ENCODE peak calls at places on chromosomes 4 and X, in ten cellular contexts. One of them, this sample, is unnamed.
A peak's percentile ranks its signal among the peaks of the same experiment; 100 is the strongest.

GRCh38 chr4:90486346-90486745 is 359.2 kb downstream of the CCSER1 start:
- DNase-seq in HCT116: no peak
- DNase-seq in mesenchymal stem cell: no peak
- DNase-seq in aorta: no peak
- DNase-seq in hepatocyte: no peak
- DNase-seq in tibial artery: no peak
- DNase-seq in GM23248: no peak
- DNase-seq in breast epithelium: no peak
- DNase-seq in heart left ventricle: no peak
- DNase-seq in prostate gland: no peak
- DNase-seq in this sample: no peak

GRCh38 chr4:89212666-89213381 is 94.8 kb downstream of the GPRIN3 start:
- DNase-seq in tibial artery: no peak
- DNase-seq in hepatocyte: no peak
- DNase-seq in heart left ventricle: no peak
- DNase-seq in GM23248: peak; percentile 59
- DNase-seq in mesenchymal stem cell: no peak
- DNase-seq in aorta: no peak
- DNase-seq in breast epithelium: no peak
- DNase-seq in prostate gland: no peak
- DNase-seq in HCT116: no peak
- DNase-seq in this sample: no peak

GRCh38 chr4:102525099-102525498 is 23.9 kb downstream of the NFKB1 start:
- DNase-seq in tibial artery: no peak
- DNase-seq in GM23248: peak; percentile 24
- DNase-seq in heart left ventricle: no peak
- DNase-seq in hepatocyte: no peak
- DNase-seq in prostate gland: no peak
- DNase-seq in HCT116: no peak
- DNase-seq in mesenchymal stem cell: peak; percentile 65
- DNase-seq in aorta: no peak
- DNase-seq in breast epithelium: no peak
- DNase-seq in this sample: no peak

GRCh38 chr4:54152846-54153600 is 53.1 kb downstream of the GSX2 start:
- DNase-seq in prostate gland: no peak
- DNase-seq in aorta: no peak
- DNase-seq in hepatocyte: no peak
- DNase-seq in GM23248: peak; percentile 72
- DNase-seq in tibial artery: no peak
- DNase-seq in breast epithelium: peak; percentile 41
- DNase-seq in HCT116: no peak
- DNase-seq in mesenchymal stem cell: peak; percentile 22
- DNase-seq in heart left ventricle: no peak
- DNase-seq in this sample: no peak

GRCh38 chrX:54891573-54891972 is 29.1 kb upstream of the TRO start:
- DNase-seq in heart left ventricle: peak; percentile 22
- DNase-seq in prostate gland: peak; percentile 8
- DNase-seq in tibial artery: no peak
- DNase-seq in hepatocyte: peak; percentile 30
- DNase-seq in GM23248: peak; percentile 52
- DNase-seq in HCT116: peak; percentile 23
- DNase-seq in mesenchymal stem cell: peak; percentile 52
- DNase-seq in breast epithelium: no peak
- DNase-seq in aorta: no peak
- DNase-seq in this sample: peak; percentile 8

GRCh38 chr4:74408639-74409038 is 36.3 kb upstream of the AREG start:
- DNase-seq in HCT116: no peak
- DNase-seq in tibial artery: no peak
- DNase-seq in breast epithelium: no peak
- DNase-seq in prostate gland: no peak
- DNase-seq in aorta: no peak
- DNase-seq in heart left ventricle: no peak
- DNase-seq in hepatocyte: no peak
- DNase-seq in mesenchymal stem cell: peak; percentile 47
- DNase-seq in GM23248: peak; percentile 70
- DNase-seq in this sample: no peak

GRCh38 chr4:96166806-96167205 is 326.9 kb downstream of the PDHA2 start:
- DNase-seq in aorta: no peak
- DNase-seq in mesenchymal stem cell: no peak
- DNase-seq in HCT116: no peak
- DNase-seq in hepatocyte: no peak
- DNase-seq in heart left ventricle: no peak
- DNase-seq in tibial artery: no peak
- DNase-seq in breast epithelium: no peak
- DNase-seq in GM23248: no peak
- DNase-seq in prostate gland: no peak
- DNase-seq in this sample: no peak

GRCh38 chrX:23779025-23779424 is 3.9 kb upstream of the SAT1 start:
- DNase-seq in tibial artery: no peak
- DNase-seq in mesenchymal stem cell: peak; percentile 60
- DNase-seq in GM23248: peak; percentile 84
- DNase-seq in aorta: no peak
- DNase-seq in HCT116: no peak
- DNase-seq in prostate gland: no peak
- DNase-seq in breast epithelium: no peak
- DNase-seq in hepatocyte: no peak
- DNase-seq in heart left ventricle: no peak
- DNase-seq in this sample: peak; percentile 32

GRCh38 chr4:4618846-4619245 is 77.0 kb upstream of the STX18 start:
- DNase-seq in mesenchymal stem cell: no peak
- DNase-seq in hepatocyte: no peak
- DNase-seq in heart left ventricle: no peak
- DNase-seq in GM23248: no peak
- DNase-seq in tibial artery: no peak
- DNase-seq in HCT116: no peak
- DNase-seq in aorta: no peak
- DNase-seq in breast epithelium: no peak
- DNase-seq in prostate gland: no peak
- DNase-seq in this sample: no peak

GRCh38 chrX:72245461-72246089 is 6.7 kb upstream of the ERCC6L start:
- DNase-seq in HCT116: peak; percentile 13
- DNase-seq in GM23248: peak; percentile 68
- DNase-seq in prostate gland: peak; percentile 30
- DNase-seq in heart left ventricle: peak; percentile 62
- DNase-seq in aorta: peak; percentile 55
- DNase-seq in hepatocyte: peak; percentile 56
- DNase-seq in mesenchymal stem cell: peak; percentile 51
- DNase-seq in breast epithelium: peak; percentile 26
- DNase-seq in tibial artery: peak; percentile 24
- DNase-seq in this sample: peak; percentile 86

GRCh38 chrX:20362268-20363002 is 95.7 kb upstream of the RPS6KA3 start:
- DNase-seq in heart left ventricle: no peak
- DNase-seq in GM23248: peak; percentile 77
- DNase-seq in tibial artery: no peak
- DNase-seq in aorta: no peak
- DNase-seq in breast epithelium: no peak
- DNase-seq in mesenchymal stem cell: peak; percentile 53
- DNase-seq in prostate gland: no peak
- DNase-seq in HCT116: no peak
- DNase-seq in hepatocyte: peak; percentile 63
- DNase-seq in this sample: peak; percentile 63

GRCh38 chr4:94221930-94222329 is 14.3 kb downstream of the SMARCAD1 start:
- DNase-seq in breast epithelium: no peak
- DNase-seq in tibial artery: no peak
- DNase-seq in aorta: no peak
- DNase-seq in HCT116: no peak
- DNase-seq in heart left ventricle: no peak
- DNase-seq in hepatocyte: no peak
- DNase-seq in prostate gland: no peak
- DNase-seq in GM23248: no peak
- DNase-seq in mesenchymal stem cell: no peak
- DNase-seq in this sample: no peak

GRCh38 chr4:129143359-129143758 is 47.4 kb downstream of the C4orf33 start:
- DNase-seq in prostate gland: no peak
- DNase-seq in hepatocyte: no peak
- DNase-seq in mesenchymal stem cell: no peak
- DNase-seq in heart left ventricle: no peak
- DNase-seq in breast epithelium: no peak
- DNase-seq in GM23248: no peak
- DNase-seq in tibial artery: no peak
- DNase-seq in HCT116: no peak
- DNase-seq in aorta: no peak
- DNase-seq in this sample: no peak

GRCh38 chr4:8254076-8254475 is 15.5 kb upstream of the HTRA3 start:
- DNase-seq in aorta: no peak
- DNase-seq in prostate gland: peak; percentile 79
- DNase-seq in mesenchymal stem cell: no peak
- DNase-seq in breast epithelium: peak; percentile 77
- DNase-seq in GM23248: no peak
- DNase-seq in hepatocyte: no peak
- DNase-seq in HCT116: no peak
- DNase-seq in heart left ventricle: no peak
- DNase-seq in tibial artery: no peak
- DNase-seq in this sample: no peak
- H3K27ac ChIP-seq in aorta: no peak overlapping the region
- H3K27ac ChIP-seq in prostate gland: no peak overlapping the region
- H3K27ac ChIP-seq in mesenchymal stem cell: no peak overlapping the region
- H3K27ac ChIP-seq in breast epithelium: peak overlapping the region; percentile 25
- H3K27ac ChIP-seq in GM23248: no peak overlapping the region
- H3K27ac ChIP-seq in hepatocyte: no peak overlapping the region
- H3K27ac ChIP-seq in HCT116: no peak overlapping the region
- H3K27ac ChIP-seq in heart left ventricle: no peak overlapping the region
- H3K27ac ChIP-seq in tibial artery: no peak overlapping the region
- H3K27ac ChIP-seq in this sample: no peak overlapping the region

DNA sequence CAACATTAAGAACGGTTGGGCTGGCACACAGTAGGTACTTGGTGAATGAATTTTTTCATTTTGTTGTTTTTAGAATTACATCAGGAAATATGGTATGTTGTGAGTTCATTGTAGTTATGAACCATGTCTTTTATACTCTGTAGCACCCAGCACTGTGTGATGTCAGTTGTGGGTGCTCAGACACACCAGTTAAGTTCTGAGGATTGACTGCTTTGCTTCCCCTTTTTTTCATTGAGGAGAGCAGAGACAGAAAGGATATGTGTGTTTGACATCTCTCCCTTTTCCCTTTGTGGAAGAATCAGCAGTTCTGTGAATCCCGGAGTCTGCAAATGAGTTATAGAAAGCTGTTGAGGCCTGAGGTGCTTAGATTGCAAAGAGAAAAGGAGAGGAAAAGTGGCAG is 13.0 kb downstream of the SMAD1 start:
- DNase-seq in aorta: no peak
- DNase-seq in prostate gland: no peak
- DNase-seq in heart left ventricle: no peak
- DNase-seq in breast epithelium: no peak
- DNase-seq in GM23248: no peak
- DNase-seq in tibial artery: no peak
- DNase-seq in mesenchymal stem cell: no peak
- DNase-seq in hepatocyte: no peak
- DNase-seq in HCT116: no peak
- DNase-seq in this sample: no peak
- H3K4me1 ChIP-seq in aorta: no peaks in the 10 kb centered on the region
- H3K4me1 ChIP-seq in prostate gland: no peaks in the 10 kb centered on the region
- H3K4me1 ChIP-seq in heart left ventricle: peaks cover 45% of the 10 kb centered on the region
- H3K4me1 ChIP-seq in breast epithelium: no peaks in the 10 kb centered on the region
- H3K4me1 ChIP-seq in GM23248: no peaks in the 10 kb centered on the region
- H3K4me1 ChIP-seq in tibial artery: peaks cover 3% of the 10 kb centered on the region
- H3K4me1 ChIP-seq in mesenchymal stem cell: peaks cover 3% of the 10 kb centered on the region
- H3K4me1 ChIP-seq in hepatocyte: no peaks in the 10 kb centered on the region
- H3K4me1 ChIP-seq in HCT116: no peaks in the 10 kb centered on the region
- H3K4me1 ChIP-seq in this sample: no peaks in the 10 kb centered on the region

GRCh38 chr4:2745981-2746806 is 9.9 kb downstream of the TNIP2 start:
- DNase-seq in tibial artery: peak; percentile 56
- DNase-seq in GM23248: peak; percentile 76
- DNase-seq in hepatocyte: peak; percentile 68
- DNase-seq in mesenchymal stem cell: peak; percentile 92
- DNase-seq in aorta: peak; percentile 88
- DNase-seq in heart left ventricle: peak; percentile 68
- DNase-seq in prostate gland: no peak
- DNase-seq in HCT116: no peak
- DNase-seq in breast epithelium: no peak
- DNase-seq in this sample: no peak

GRCh38 chr4:2745516-2745915 is 10.6 kb downstream of the TNIP2 start:
- DNase-seq in heart left ventricle: peak; percentile 4
- DNase-seq in tibial artery: no peak
- DNase-seq in GM23248: no peak
- DNase-seq in hepatocyte: no peak
- DNase-seq in prostate gland: no peak
- DNase-seq in breast epithelium: no peak
- DNase-seq in mesenchymal stem cell: no peak
- DNase-seq in HCT116: no peak
- DNase-seq in aorta: peak; percentile 32
- DNase-seq in this sample: no peak

GRCh38 chr4:2742823-2743517 is 13.2 kb downstream of the TNIP2 start:
- DNase-seq in mesenchymal stem cell: no peak
- DNase-seq in heart left ventricle: peak; percentile 4
- DNase-seq in GM23248: no peak
- DNase-seq in tibial artery: no peak
- DNase-seq in aorta: peak; percentile 23
- DNase-seq in hepatocyte: no peak
- DNase-seq in breast epithelium: no peak
- DNase-seq in prostate gland: no peak
- DNase-seq in HCT116: no peak
- DNase-seq in this sample: no peak

GRCh38 chr4:2743518-2744445 is 12.4 kb downstream of the TNIP2 start:
- DNase-seq in GM23248: no peak
- DNase-seq in hepatocyte: no peak
- DNase-seq in breast epithelium: no peak
- DNase-seq in tibial artery: no peak
- DNase-seq in mesenchymal stem cell: no peak
- DNase-seq in prostate gland: no peak
- DNase-seq in heart left ventricle: peak; percentile 9
- DNase-seq in HCT116: no peak
- DNase-seq in aorta: peak; percentile 37
- DNase-seq in this sample: no peak

DNA sequence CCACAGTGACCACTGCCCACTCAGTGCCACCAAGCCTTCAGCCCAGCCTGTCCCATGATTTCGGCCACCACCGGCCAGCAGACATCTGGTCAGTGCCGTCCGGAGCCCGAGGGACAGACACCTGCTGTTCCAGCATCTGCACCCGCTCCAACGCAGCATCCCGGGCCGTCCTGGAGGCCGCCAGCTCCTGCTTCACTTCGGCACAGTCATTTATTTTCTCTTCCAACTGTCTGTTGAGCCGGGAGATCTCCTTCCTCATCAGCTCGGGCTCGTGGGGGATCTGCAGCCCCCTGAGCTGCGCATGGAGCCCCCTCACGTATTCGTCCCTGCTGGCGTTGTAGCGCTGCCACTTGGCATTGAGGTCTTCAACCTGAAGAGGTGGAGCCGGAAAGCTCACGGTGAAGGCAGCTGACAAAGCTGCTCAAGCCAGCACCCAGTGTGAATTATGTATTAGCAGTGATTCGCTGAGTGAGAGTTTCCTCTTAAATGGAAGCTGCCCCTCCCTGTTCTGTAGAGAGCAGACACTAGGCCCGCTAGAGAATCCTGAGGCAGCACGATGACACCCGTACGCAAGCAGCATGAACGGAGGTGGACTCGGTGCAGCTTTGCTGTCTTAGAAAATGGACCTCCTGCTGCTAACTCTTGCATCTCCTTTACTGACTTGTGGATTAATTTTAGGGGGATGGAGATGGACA is 11.4 kb downstream of the TNIP2 start:
- DNase-seq in breast epithelium: no peak
- DNase-seq in mesenchymal stem cell: no peak
- DNase-seq in aorta: peak; percentile 44
- DNase-seq in GM23248: no peak
- DNase-seq in HCT116: no peak
- DNase-seq in prostate gland: no peak
- DNase-seq in heart left ventricle: peak; percentile 21
- DNase-seq in hepatocyte: no peak
- DNase-seq in tibial artery: no peak
- DNase-seq in this sample: no peak
- H3K36me3 ChIP-seq in breast epithelium: peaks cover 4% of the 10 kb centered on the region
- H3K36me3 ChIP-seq in mesenchymal stem cell: peaks cover 62% of the 10 kb centered on the region
- H3K36me3 ChIP-seq in aorta: no peaks in the 10 kb centered on the region
- H3K36me3 ChIP-seq in GM23248: no peaks in the 10 kb centered on the region
- H3K36me3 ChIP-seq in HCT116: peaks cover 35% of the 10 kb centered on the region
- H3K36me3 ChIP-seq in prostate gland: peaks cover 8% of the 10 kb centered on the region
- H3K36me3 ChIP-seq in heart left ventricle: no peaks in the 10 kb centered on the region
- H3K36me3 ChIP-seq in hepatocyte: no peaks in the 10 kb centered on the region
- H3K36me3 ChIP-seq in tibial artery: peaks cover 30% of the 10 kb centered on the region
- H3K36me3 ChIP-seq in this sample: peaks cover 23% of the 10 kb centered on the region

GRCh38 chr4:87141428-87141827 is 79.0 kb downstream of the KLHL8 start:
- DNase-seq in breast epithelium: no peak
- DNase-seq in aorta: no peak
- DNase-seq in tibial artery: no peak
- DNase-seq in GM23248: no peak
- DNase-seq in prostate gland: no peak
- DNase-seq in mesenchymal stem cell: no peak
- DNase-seq in hepatocyte: no peak
- DNase-seq in heart left ventricle: no peak
- DNase-seq in HCT116: no peak
- DNase-seq in this sample: no peak
- H3K27ac ChIP-seq in breast epithelium: no peak overlapping the region
- H3K27ac ChIP-seq in aorta: no peak overlapping the region
- H3K27ac ChIP-seq in tibial artery: no peak overlapping the region
- H3K27ac ChIP-seq in GM23248: no peak overlapping the region
- H3K27ac ChIP-seq in prostate gland: no peak overlapping the region
- H3K27ac ChIP-seq in mesenchymal stem cell: no peak overlapping the region
- H3K27ac ChIP-seq in hepatocyte: no peak overlapping the region
- H3K27ac ChIP-seq in heart left ventricle: no peak overlapping the region
- H3K27ac ChIP-seq in HCT116: no peak overlapping the region
- H3K27ac ChIP-seq in this sample: no peak overlapping the region

This sample was measured in SJCRH30.